ENCODE peak calls at places on chromosomes 12 and 14, in six cellular contexts. N, X, J, S, K and T are unnamed samples.

GRCh38 chr12:11780521-11781101 is 131.1 kb downstream of the ETV6 start:
- DNase-seq in N (no peak), S (no peak), J (no peak), K (no peak), X (no peak), T (peak; percentile 33)

GRCh38 chr14:59464651-59465569 is at the start of gene GPR135:
- DNase-seq in J (peak; percentile 60), N (peak; percentile 56), K (peak; percentile 89), S (peak; percentile 67), X (peak; percentile 72), T (no peak)

GRCh38 chr12:131865196-131865875 is 29.1 kb upstream of the ULK1 start:
- DNase-seq in N (no peak), K (no peak), X (no peak), S (no peak), J (peak; percentile 92), T (no peak)

GRCh38 chr14:99971929-99972747 is 93.1 kb upstream of the EVL start:
- DNase-seq in N (peak; percentile 56), S (peak; percentile 25), X (no peak), J (no peak), K (peak; percentile 75), T (peak; percentile 58)

GRCh38 chr14:91885113-91885712 is 17.9 kb upstream of the TC2N start:
- DNase-seq in J (no peak), N (no peak), S (no peak), X (no peak), K (no peak), T (no peak)

GRCh38 chr14:99636487-99636886 is 8.4 kb upstream of the HHIPL1 start:
- DNase-seq in S (no peak), N (no peak), J (no peak), X (no peak), K (no peak), T (no peak)

GRCh38 chr12:9244894-9245293 is 36.7 kb upstream of the PZP start:
- DNase-seq in X (peak; percentile 40), K (no peak), J (no peak), S (peak; percentile 50), N (no peak), T (no peak)

GRCh38 chr12:109535231-109535862 is 38.0 kb downstream of the MMAB start:
- DNase-seq in X (no peak), N (no peak), J (no peak), K (no peak), S (no peak), T (no peak)

GRCh38 chr12:59345406-59345805 is 250.4 kb upstream of the SLC16A7 start:
- DNase-seq in J (no peak), S (no peak), X (no peak), K (no peak), N (no peak), T (no peak)

GRCh38 chr12:114809132-114809531 is 125.2 kb upstream of the TBX3 start:
- DNase-seq in K (no peak), X (no peak), J (no peak), S (no peak), N (no peak), T (no peak)

GRCh38 chr12:9813821-9814798 is 13.2 kb upstream of the KLRF1 start:
- DNase-seq in N (peak; percentile 11), K (peak; percentile 81), J (peak; percentile 53), S (peak; percentile 89), X (peak; percentile 86), T (peak; percentile 83)

GRCh38 chr12:12803186-12803585 is 10.0 kb upstream of the DDX47 start:
- DNase-seq in J (peak; percentile 99), S (peak; percentile 89), N (peak; percentile 6), K (no peak), X (peak; percentile 36), T (no peak)

GRCh38 chr12:50747817-50748216 is 16.1 kb upstream of the ATF1 start:
- DNase-seq in N (no peak), K (no peak), J (no peak), S (no peak), X (no peak), T (no peak)

GRCh38 chr12:26150737-26151450 is 26.1 kb upstream of the BHLHE41 start:
- DNase-seq in K (no peak), X (no peak), S (no peak), N (no peak), J (peak; percentile 66), T (no peak)

GRCh38 chr12:67091204-67091603 is 178.0 kb upstream of the CAND1 start:
- DNase-seq in S (no peak), J (peak; percentile 89), N (peak; percentile 61), X (peak; percentile 17), K (no peak), T (peak; percentile 34)

GRCh38 chr12:26845057-26845666 is 12.2 kb upstream of the ITPR2 start:
- DNase-seq in S (no peak), J (peak; percentile 53), X (peak; percentile 67), K (peak; percentile 59), N (peak; percentile 49), T (peak; percentile 69)

GRCh38 chr12:101375573-101375972 is 32.0 kb downstream of the ARL1 start:
- DNase-seq in J (no peak), X (no peak), N (no peak), K (no peak), S (no peak), T (no peak)

GRCh38 chr12:14417717-14418116 is 52.2 kb downstream of the ATF7IP start:
- DNase-seq in S (peak; percentile 87), K (peak; percentile 88), N (peak; percentile 91), J (peak; percentile 83), X (peak; percentile 53), T (peak; percentile 89)

GRCh38 chr14:56189306-56189705 is 71.1 kb downstream of the PELI2 start:
- DNase-seq in K (no peak), X (no peak), N (peak; percentile 55), S (no peak), J (peak; percentile 91), T (peak; percentile 81)

GRCh38 chr14:77151918-77152588 is 10.5 kb upstream of the ZDHHC22 start:
- DNase-seq in S (peak; percentile 23), X (no peak), N (peak; percentile 81), K (no peak), J (peak; percentile 36), T (peak; percentile 34)

GRCh38 chr12:50633950-50634349 is 129.2 kb downstream of the DIP2B start:
- DNase-seq in S (no peak), N (no peak), X (no peak), K (no peak), J (no peak), T (no peak)

GRCh38 chr14:95222151-95222631 is 64.9 kb upstream of the DICER1 start:
- DNase-seq in N (no peak), S (no peak), J (peak; percentile 87), K (no peak), X (no peak), T (no peak)

GRCh38 chr14:102826161-102826560 is 48.9 kb downstream of the TRAF3 start:
- DNase-seq in X (no peak), N (peak; percentile 37), J (no peak), S (no peak), K (no peak), T (no peak)

GRCh38 chr14:81450100-81450531 is 50.0 kb upstream of the STON2 start:
- DNase-seq in J (peak; percentile 38), K (peak; percentile 28), X (peak; percentile 73), N (peak; percentile 99), S (no peak), T (peak; percentile 70)

GRCh38 chr14:96574633-96575191 is 72.5 kb downstream of the PAPOLA start:
- DNase-seq in K (no peak), X (no peak), S (no peak), N (peak; percentile 97), J (peak; percentile 12), T (peak; percentile 56)

GRCh38 chr12:110249716-110250225 is 31.3 kb upstream of the ATP2A2 start:
- DNase-seq in S (no peak), X (no peak), J (peak; percentile 94), N (no peak), K (no peak), T (no peak)